ENCODE peak calls at places on chromosomes 4 and X, in six cellular contexts. T, P, S, M, O and Q are unnamed samples.

GRCh38 chr4:15725608-15726007 is 22.7 kb downstream of the BST1 start:
- DNase-seq in S (no peak), M (no peak), P (no peak), T (no peak), O (no peak), Q (no peak)

GRCh38 chr4:153365003-153365402 is 20.5 kb downstream of the MND1 start:
- DNase-seq in M (no peak), S (no peak), T (no peak), O (no peak), P (no peak), Q (no peak)

GRCh38 chrX:129572422-129572821 is 32.4 kb downstream of the OCRL start:
- DNase-seq in S (no peak), P (no peak), M (no peak), O (no peak), T (no peak), Q (no peak)

GRCh38 chrX:21166302-21166982 is 207.8 kb upstream of the CNKSR2 start:
- DNase-seq in P (no peak), S (peak; percentile 16), O (no peak), M (no peak), T (peak; percentile 5), Q (no peak)

GRCh38 chr4:150078996-150079581 is 844 bp downstream of the DCLK2 start:
- DNase-seq in S (peak; percentile 49), T (peak; percentile 46), M (peak; percentile 37), O (peak; percentile 17), P (peak; percentile 23), Q (peak; percentile 16)

GRCh38 chrX:40098264-40099045 is 697 bp upstream of the BCOR start:
- DNase-seq in T (peak; percentile 39), O (peak; percentile 30), M (peak; percentile 58), P (no peak), S (peak; percentile 89), Q (peak; percentile 30)

GRCh38 chr4:99949999-99950912 is at the start of gene H2AZ1:
- DNase-seq in M (peak; percentile 99), O (peak; percentile 97), T (peak; percentile 99), S (peak; percentile 100), P (peak; percentile 84), Q (peak; percentile 95)

GRCh38 chr4:73341454-73341853 is 62.6 kb upstream of the ALB start:
- DNase-seq in P (no peak), S (peak; percentile 61), O (peak; percentile 16), T (peak; percentile 68), M (peak; percentile 18), Q (peak; percentile 50)

GRCh38 chrX:150570512-150570911 is 2.1 kb downstream of the MTM1 start:
- DNase-seq in O (no peak), S (no peak), M (no peak), P (no peak), T (no peak), Q (no peak)

DNA sequence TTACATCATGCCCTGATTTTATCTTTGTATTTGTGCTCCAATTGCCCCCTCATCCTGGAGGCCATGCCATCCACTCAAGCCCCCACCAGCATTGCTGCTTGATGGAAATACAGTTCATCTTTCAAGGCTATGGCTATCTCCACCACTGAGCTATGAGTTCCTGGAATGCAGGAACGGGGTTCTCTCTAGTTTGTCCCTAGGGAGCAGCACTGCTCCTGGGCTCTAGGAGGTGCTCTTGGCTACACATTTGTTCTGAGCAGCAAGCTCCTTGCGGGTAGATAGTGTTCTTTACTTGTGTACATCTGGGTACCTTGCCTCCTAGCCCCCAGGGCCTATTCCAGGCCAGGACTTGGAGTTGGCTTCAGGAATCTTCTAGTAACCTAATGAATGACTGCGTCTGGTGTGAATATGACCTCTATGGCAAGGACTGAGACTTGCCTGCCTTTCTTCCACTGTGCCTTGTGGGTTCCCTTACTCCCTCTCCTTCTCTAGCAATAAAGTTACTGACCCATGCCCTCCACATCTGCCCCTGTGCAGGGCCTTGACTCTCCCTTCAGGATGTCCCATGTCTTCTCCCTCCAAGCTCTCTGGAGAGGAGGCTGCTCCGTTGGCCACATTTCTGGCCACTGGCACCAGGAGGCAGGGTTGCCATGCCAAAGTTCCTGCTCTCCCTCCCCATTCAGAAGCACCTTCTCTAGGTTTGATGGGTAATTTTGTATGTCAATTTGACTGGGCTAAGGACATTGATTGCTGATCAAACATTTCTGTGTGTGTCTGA is 7.6 kb downstream of the CITED1 start:
- DNase-seq in T (no peak), O (no peak), P (no peak), M (no peak), S (no peak), Q (no peak)
- TF ChIP-seq CTCF in T (peak; percentile 5), O (peak; percentile 14), P (peak; percentile 19), M (no peak), S (peak; percentile 22), Q (no peak)

GRCh38 chrX:127305013-127305412 is 485.5 kb downstream of the PRR32 start:
- DNase-seq in P (no peak), T (no peak), M (no peak), S (no peak), O (no peak), Q (no peak)
- TF ChIP-seq CTCF in P (no peak), T (no peak), M (no peak), S (no peak), O (no peak), Q (no peak)

GRCh38 chrX:131262738-131263679 is 26.1 kb downstream of the IGSF1 start:
- DNase-seq in M (peak; percentile 15), P (no peak), T (peak; percentile 0), S (peak; percentile 32), O (no peak), Q (peak; percentile 55)
- TF ChIP-seq CTCF in M (no peak), P (no peak), T (no peak), S (no peak), O (peak; percentile 33), Q (no peak)

DNA sequence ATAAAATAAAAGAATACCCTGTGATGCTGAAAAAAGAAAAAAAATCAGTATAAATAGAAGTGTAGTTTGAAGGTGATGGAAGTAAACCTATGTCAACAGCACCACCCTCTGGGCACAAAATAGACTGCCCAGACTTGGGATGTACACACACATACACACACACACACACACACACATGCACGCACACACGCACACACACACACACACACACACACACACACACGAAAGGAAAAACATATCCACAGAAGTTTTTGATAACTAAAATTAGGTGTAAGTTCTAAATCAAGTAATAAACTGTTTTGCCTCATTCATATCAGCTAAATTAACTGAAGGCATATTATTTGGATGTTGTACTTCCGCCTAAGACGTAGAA is 40.5 kb downstream of the ANXA5 start:
- DNase-seq in S (peak; percentile 70), P (no peak), T (peak; percentile 88), O (no peak), M (peak; percentile 10), Q (peak; percentile 51)
- TF ChIP-seq CTCF in S (peak; percentile 55), P (peak; percentile 73), T (peak; percentile 43), O (peak; percentile 53), M (peak; percentile 33), Q (peak; percentile 52)

GRCh38 chr4:185096032-185096653 is 46.9 kb upstream of the SLC25A4 start:
- DNase-seq in O (no peak), T (peak; percentile 69), P (no peak), M (peak; percentile 25), S (peak; percentile 52), Q (peak; percentile 41)

GRCh38 chr4:185093573-185093972 is 49.5 kb upstream of the SLC25A4 start:
- DNase-seq in T (no peak), O (no peak), M (no peak), P (no peak), S (no peak), Q (no peak)

GRCh38 chr4:185101354-185101890 is 41.6 kb upstream of the SLC25A4 start:
- DNase-seq in O (no peak), M (no peak), S (no peak), P (no peak), T (no peak), Q (no peak)

GRCh38 chr4:185099940-185100339 is 43.1 kb upstream of the SLC25A4 start:
- DNase-seq in S (no peak), P (no peak), O (no peak), M (no peak), T (no peak), Q (no peak)

DNA sequence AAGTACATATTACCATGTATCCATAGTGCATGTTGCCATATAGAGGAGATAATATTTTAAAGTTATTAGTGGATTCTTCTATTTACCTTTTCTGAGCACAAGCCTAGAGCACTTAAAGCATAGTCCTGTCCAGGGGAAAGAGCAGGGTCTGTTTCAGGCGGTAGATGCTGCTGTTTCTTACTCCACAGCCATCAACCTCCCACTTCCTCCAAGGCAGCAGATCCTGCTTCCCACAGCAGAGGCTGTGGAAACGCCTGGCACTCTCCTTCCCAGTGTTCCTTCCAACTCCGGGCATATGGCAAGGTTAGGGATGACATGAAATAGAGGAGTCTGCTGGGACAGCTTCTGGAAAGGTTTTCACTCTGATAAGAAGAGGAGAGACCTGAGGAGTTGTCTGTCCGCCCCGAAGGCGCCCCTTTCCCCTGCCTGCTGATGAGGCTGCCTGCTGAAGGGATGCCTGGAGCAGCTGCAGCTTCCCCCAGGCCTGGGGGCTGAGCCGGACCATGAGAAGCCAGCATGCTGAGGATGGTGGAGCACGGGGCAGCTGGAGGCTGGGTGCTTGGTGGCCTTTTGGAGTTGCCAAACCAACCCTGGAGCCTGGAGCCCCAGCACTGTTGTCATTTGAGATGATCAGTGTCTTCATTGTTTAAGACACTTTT is 43.9 kb upstream of the SLC25A4 start:
- DNase-seq in M (no peak), T (no peak), P (no peak), O (no peak), S (no peak), Q (no peak)
- TF ChIP-seq CTCF in M (no peak), T (no peak), P (no peak), O (no peak), S (peak; percentile 31), Q (no peak)

GRCh38 chr4:188821500-188821899 is 682.3 kb downstream of the TRIML1 start:
- DNase-seq in M (no peak), P (no peak), S (no peak), O (no peak), T (no peak), Q (no peak)
- TF ChIP-seq CTCF in M (no peak), P (no peak), S (no peak), O (no peak), T (no peak), Q (no peak)

DNA sequence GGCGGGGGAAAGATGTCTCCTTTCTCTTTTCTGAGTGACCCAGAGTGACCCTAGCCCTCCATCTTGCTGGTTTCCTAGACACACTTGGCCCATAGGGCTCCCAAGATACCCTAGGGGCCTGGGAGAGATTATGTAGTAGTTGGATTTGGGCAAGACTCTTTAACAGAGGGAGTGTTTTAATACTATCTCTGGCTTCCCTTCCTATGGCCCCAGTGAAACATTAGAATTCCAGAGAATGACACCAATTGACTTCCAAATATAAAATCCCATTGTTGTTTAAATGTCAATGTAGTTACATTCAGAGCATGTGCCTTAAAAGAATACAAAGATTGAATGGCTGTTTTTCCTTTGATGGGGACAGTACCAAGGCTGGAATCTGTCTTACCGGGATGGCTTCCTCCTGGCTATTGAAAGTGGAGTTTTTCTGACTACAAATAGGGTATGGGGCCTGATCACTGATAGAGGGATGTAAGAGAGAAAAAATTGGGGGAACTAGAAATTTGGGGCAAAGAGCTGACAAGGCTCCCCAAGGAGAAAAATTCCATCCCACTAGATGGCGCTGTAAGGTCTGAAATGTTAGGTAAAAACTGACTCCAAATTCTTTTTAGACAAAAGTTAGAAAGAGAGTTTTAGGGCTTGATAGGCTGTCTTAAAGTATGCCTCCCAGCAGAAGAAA is 10.7 kb downstream of the TENT5D start:
- DNase-seq in P (no peak), S (no peak), M (no peak), O (no peak), T (no peak), Q (no peak)
- TF ChIP-seq CTCF in P (no peak), S (no peak), M (no peak), O (no peak), T (no peak), Q (peak; percentile 21)

GRCh38 chrX:30935985-30936384 is 46.9 kb upstream of the TAB3 start:
- DNase-seq in P (no peak), M (peak; percentile 27), S (peak; percentile 49), O (no peak), T (peak; percentile 4), Q (peak; percentile 21)
- TF ChIP-seq CTCF in P (peak; percentile 16), M (no peak), S (peak; percentile 16), O (peak; percentile 41), T (no peak), Q (no peak)